ENCODE peak calls at places on chromosomes 6 and 20, in four cellular contexts. Q, L, N and B are unnamed samples.

GRCh38 chr20:6576721-6577120 is 190.8 kb upstream of the BMP2 start:
- DNase-seq in Q (no peak), L (no peak), N (no peak), B (no peak)

GRCh38 chr6:5713519-5713918 is 293.2 kb downstream of the NRN1 start:
- DNase-seq in Q (no peak), L (no peak), N (no peak), B (no peak)

GRCh38 chr6:80540700-80541099 is 434.2 kb downstream of the BCKDHB start:
- DNase-seq in Q (no peak), L (no peak), N (no peak), B (no peak)

GRCh38 chr20:23379772-23380171 is 17.8 kb downstream of the GZF1 start:
- DNase-seq in Q (no peak), L (no peak), N (no peak), B (no peak)

GRCh38 chr6:133504761-133505160 is 263.6 kb downstream of the EYA4 start:
- DNase-seq in Q (no peak), L (no peak), N (no peak), B (no peak)

GRCh38 chr20:17641993-17642392 is 40.0 kb downstream of the RRBP1 start:
- DNase-seq in Q (no peak), L (no peak), N (no peak), B (no peak)

GRCh38 chr6:128432394-128432793 is 88.0 kb downstream of the PTPRK start:
- DNase-seq in Q (no peak), L (no peak), N (no peak), B (no peak)

GRCh38 chr6:28491984-28492317 is 23.6 kb downstream of the GPX6 start:
- DNase-seq in Q (no peak), L (no peak), N (no peak), B (no peak)

GRCh38 chr20:52490715-52491430 is 299.3 kb upstream of the ZFP64 start:
- DNase-seq in Q (no peak), L (no peak), N (peak), B (no peak)

GRCh38 chr6:116562614-116563013 is 8.7 kb upstream of the RWDD1 start:
- DNase-seq in Q (no peak), L (no peak), N (no peak), B (no peak)

GRCh38 chr6:86943819-86944407 is 6.6 kb downstream of the HTR1E start:
- DNase-seq in Q (no peak), L (no peak), N (no peak), B (no peak)